ENCODE peak calls at places on chromosomes 6 and 20, in ten cellular contexts. S, P, K, H, B, N, Q, I, M and D are unnamed samples.

GRCh38 chr6:29552512-29553051 is 7.0 kb downstream of the UBD start:
- DNase-seq in S (no peak), P (no peak), K (no peak), H (no peak), B (peak; percentile 75), N (peak; percentile 62), Q (peak; percentile 73), I (peak; percentile 35), M (no peak), D (peak; percentile 59)

GRCh38 chr20:45857836-45858250 is 429 bp downstream of the ZSWIM3 start:
- DNase-seq in S (peak; percentile 88), P (no peak), K (no peak), H (no peak), B (no peak), N (peak; percentile 76), Q (no peak), I (peak; percentile 44), M (no peak), D (no peak)

GRCh38 chr6:132818404-132819359 is 4.3 kb downstream of the RPS12 start:
- DNase-seq in S (peak; percentile 45), P (no peak), K (no peak), H (no peak), B (no peak), N (peak; percentile 17), Q (no peak), I (no peak), M (no peak), D (peak; percentile 30)

GRCh38 chr6:69883551-69883950 is 17.2 kb downstream of the COL19A1 start:
- DNase-seq in S (no peak), P (no peak), K (no peak), H (no peak), B (no peak), N (no peak), Q (no peak), I (no peak), M (no peak), D (no peak)

GRCh38 chr6:87115402-87116135 is 20.7 kb upstream of the CGA start:
- DNase-seq in S (no peak), P (no peak), K (no peak), H (no peak), B (no peak), N (peak; percentile 38), Q (no peak), I (no peak), M (no peak), D (no peak)

GRCh38 chr20:18986895-18987580 is 173.5 kb downstream of the SCP2D1 start:
- DNase-seq in S (no peak), P (no peak), K (no peak), H (no peak), B (no peak), N (no peak), Q (no peak), I (no peak), M (no peak), D (no peak)

GRCh38 chr20:37365760-37366638 is 20.1 kb downstream of the SRC start:
- DNase-seq in S (no peak), P (no peak), K (no peak), H (no peak), B (no peak), N (no peak), Q (no peak), I (no peak), M (no peak), D (no peak)

GRCh38 chr6:159268511-159268910 is 99.3 kb downstream of the FNDC1 start:
- DNase-seq in S (no peak), P (no peak), K (no peak), H (no peak), B (no peak), N (no peak), Q (no peak), I (no peak), M (no peak), D (no peak)

GRCh38 chr6:2875840-2876207 is 27.3 kb downstream of the SERPINB9 start:
- DNase-seq in S (peak; percentile 82), P (peak; percentile 94), K (peak; percentile 44), H (no peak), B (no peak), N (peak; percentile 70), Q (peak; percentile 56), I (peak; percentile 34), M (peak; percentile 64), D (no peak)

DNA sequence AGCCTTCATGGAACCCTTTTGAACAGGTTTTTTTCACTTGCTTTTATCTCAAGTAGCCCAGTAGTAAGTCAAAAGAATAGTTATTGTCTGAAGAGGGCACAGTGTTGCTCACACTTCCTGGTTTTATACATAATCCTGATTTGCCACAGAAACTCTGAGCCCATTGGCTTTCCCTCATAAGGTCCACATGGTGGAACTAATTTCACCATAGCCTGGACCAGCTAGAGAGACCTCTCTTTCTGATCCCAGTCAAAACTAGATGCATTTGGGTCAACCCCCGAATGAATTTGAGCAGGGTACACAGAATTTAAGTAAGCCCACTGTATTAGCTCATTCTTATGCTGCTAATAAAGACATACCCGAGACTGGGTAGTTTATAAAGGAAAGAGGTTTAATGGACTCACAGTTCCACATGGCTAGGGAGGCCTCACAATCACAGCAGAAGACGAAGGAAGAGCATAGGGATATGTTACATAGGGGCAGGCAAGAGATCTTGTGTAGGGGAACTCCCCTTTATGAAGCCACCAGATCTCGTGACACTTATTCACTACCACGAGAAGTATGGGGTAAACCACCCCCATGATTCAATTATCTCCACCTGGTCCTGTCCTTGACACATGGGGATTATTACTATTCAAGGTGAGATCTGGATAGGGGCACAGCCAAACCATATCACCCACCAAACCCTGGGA is 6.2 kb downstream of the RWDD2A start:
- DNase-seq in S (no peak), P (no peak), K (no peak), H (no peak), B (no peak), N (no peak), Q (no peak), I (no peak), M (no peak), D (no peak)
- H3K27ac ChIP-seq in S (no peak overlapping the region), P (no peak overlapping the region), K (peak overlapping the region; percentile 48), H (no peak overlapping the region), B (peak overlapping the region; percentile 35), N (no peak overlapping the region), Q (no peak overlapping the region), I (no peak overlapping the region), M (no peak overlapping the region), D (no peak overlapping the region)

GRCh38 chr6:49463612-49463967 is 420 bp downstream of the CENPQ start:
- DNase-seq in S (no peak), P (no peak), K (no peak), H (no peak), B (no peak), N (no peak), Q (no peak), I (no peak), M (no peak), D (no peak)

GRCh38 chr6:49462071-49462470 is 982 bp downstream of the MMUT start:
- DNase-seq in S (no peak), P (no peak), K (no peak), H (no peak), B (peak; percentile 14), N (no peak), Q (peak; percentile 28), I (no peak), M (no peak), D (no peak)

GRCh38 chr6:49462927-49463611 is at the start of the genes CENPQ and MMUT:
- DNase-seq in S (peak; percentile 98), P (peak; percentile 96), K (peak; percentile 95), H (peak; percentile 82), B (peak; percentile 96), N (peak; percentile 99), Q (peak; percentile 94), I (peak; percentile 97), M (peak; percentile 97), D (peak; percentile 97)

GRCh38 chr6:49462599-49462926 is 490 bp downstream of the MMUT start:
- DNase-seq in S (no peak), P (no peak), K (no peak), H (no peak), B (no peak), N (peak; percentile 4), Q (no peak), I (peak; percentile 17), M (no peak), D (peak; percentile 13)

GRCh38 chr6:49464691-49465090 is 1.5 kb downstream of the CENPQ start:
- DNase-seq in S (no peak), P (no peak), K (no peak), H (no peak), B (no peak), N (no peak), Q (no peak), I (no peak), M (no peak), D (no peak)
- H3K4me3 ChIP-seq in S (peak overlapping the region; percentile 91), P (no peak overlapping the region), K (no peak overlapping the region), H (no peak overlapping the region), B (peak overlapping the region; percentile 85), N (peak overlapping the region; percentile 66), Q (no peak overlapping the region), I (peak overlapping the region; percentile 95), M (no peak overlapping the region), D (no peak overlapping the region)

GRCh38 chr6:156790711-156791110 is 13.5 kb downstream of the ARID1B start:
- DNase-seq in S (no peak), P (no peak), K (no peak), H (no peak), B (no peak), N (no peak), Q (no peak), I (no peak), M (no peak), D (no peak)
- H3K27ac ChIP-seq in S (no peak overlapping the region), P (no peak overlapping the region), K (no peak overlapping the region), H (no peak overlapping the region), B (no peak overlapping the region), N (no peak overlapping the region), Q (no peak overlapping the region), I (no peak overlapping the region), M (no peak overlapping the region), D (peak overlapping the region; percentile 85)

DNA sequence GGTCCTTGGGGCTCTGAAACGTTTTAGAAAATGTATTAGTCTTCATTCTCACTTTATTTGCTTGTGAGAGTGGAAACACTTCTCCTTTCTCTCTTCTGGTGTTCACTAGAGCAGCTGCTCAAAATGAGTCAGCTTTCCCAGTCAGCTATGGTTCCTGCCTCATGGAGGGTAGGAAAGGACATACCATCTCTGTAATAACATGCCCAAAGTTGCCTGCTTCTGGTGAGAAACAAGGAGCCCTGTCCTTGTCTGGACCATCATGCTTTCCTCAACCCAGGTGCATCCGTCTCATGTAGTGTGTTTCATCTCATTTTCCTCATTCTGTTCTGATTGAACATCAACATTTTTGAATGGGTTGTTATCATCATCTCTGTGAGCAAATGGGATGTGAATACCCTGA is 17.1 kb upstream of the TINAG start:
- DNase-seq in S (no peak), P (no peak), K (no peak), H (no peak), B (peak; percentile 66), N (no peak), Q (no peak), I (no peak), M (no peak), D (no peak)
- H3K4me3 ChIP-seq in S (no peak overlapping the region), P (no peak overlapping the region), K (no peak overlapping the region), H (no peak overlapping the region), B (no peak overlapping the region), N (no peak overlapping the region), Q (no peak overlapping the region), I (no peak overlapping the region), M (no peak overlapping the region), D (no peak overlapping the region)

GRCh38 chr6:73308712-73309533 is 45.2 kb downstream of the DPPA5 start:
- DNase-seq in S (peak; percentile 81), P (no peak), K (no peak), H (no peak), B (peak; percentile 39), N (peak; percentile 77), Q (no peak), I (peak; percentile 58), M (no peak), D (peak; percentile 20)
- H3K27ac ChIP-seq in S (no peak overlapping the region), P (no peak overlapping the region), K (no peak overlapping the region), H (no peak overlapping the region), B (peak overlapping the region; percentile 66), N (no peak overlapping the region), Q (no peak overlapping the region), I (no peak overlapping the region), M (no peak overlapping the region), D (no peak overlapping the region)